ENCODE peak calls at places on chromosomes 1 and 21, in six cellular contexts. G is DND-41, I is mammary epithelial cell, Y is MM.1S, N is A673, D is neural progenitor cell. S is an unnamed sample.

GRCh38 chr1:177857285-177857684 is 112.6 kb downstream of the SEC16B start:
- DNase-seq in G (no peak), I (no peak), Y (no peak), N (no peak), D (no peak), S (no peak)

GRCh38 chr1:86757272-86757984 is 53.1 kb downstream of the SH3GLB1 start:
- DNase-seq in G (no peak), I (peak), Y (no peak), N (peak), D (no peak), S (peak)

GRCh38 chr1:64745986-64746940 is 1.4 kb downstream of the RAVER2 start:
- DNase-seq in G (no peak), I (no peak), Y (peak), N (peak), D (no peak), S (no peak)

GRCh38 chr1:27872802-27873665 is 690 bp downstream of the THEMIS2 start:
- DNase-seq in G (no peak), I (peak), Y (no peak), N (peak), D (peak), S (peak)

GRCh38 chr1:233627823-233628222 is 13.9 kb downstream of the KCNK1 start:
- DNase-seq in G (no peak), I (peak), Y (peak), N (no peak), D (no peak), S (no peak)

GRCh38 chr1:26034504-26035202 is 11.3 kb downstream of the SLC30A2 start:
- DNase-seq in G (no peak), I (peak), Y (no peak), N (no peak), D (peak), S (no peak)

GRCh38 chr1:106978477-106979322 is 77.8 kb upstream of the PRMT6 start:
- DNase-seq in G (no peak), I (peak), Y (no peak), N (peak), D (no peak), S (peak)

GRCh38 chr1:167057297-167057688 is 32.9 kb downstream of the GPA33 start:
- DNase-seq in G (peak), I (peak), Y (peak), N (peak), D (peak), S (peak)

GRCh38 chr1:115429884-115430283 is 91.8 kb upstream of the NGF start:
- DNase-seq in G (no peak), I (peak), Y (no peak), N (no peak), D (no peak), S (peak)

GRCh38 chr1:37741130-37741529 is 23.8 kb downstream of the EPHA10 start:
- DNase-seq in G (no peak), I (peak), Y (no peak), N (peak), D (no peak), S (peak)

GRCh38 chr1:202692959-202693555 is 17.2 kb downstream of the SYT2 start:
- DNase-seq in G (peak), I (peak), Y (peak), N (peak), D (peak), S (peak)

GRCh38 chr1:15454256-15454655 is 2.3 kb upstream of the CELA2A start:
- DNase-seq in G (no peak), I (peak), Y (no peak), N (no peak), D (no peak), S (peak)

GRCh38 chr21:16198546-16198945 is 468.8 kb downstream of the USP25 start:
- DNase-seq in G (no peak), I (no peak), Y (no peak), N (no peak), D (no peak), S (peak)

DNA sequence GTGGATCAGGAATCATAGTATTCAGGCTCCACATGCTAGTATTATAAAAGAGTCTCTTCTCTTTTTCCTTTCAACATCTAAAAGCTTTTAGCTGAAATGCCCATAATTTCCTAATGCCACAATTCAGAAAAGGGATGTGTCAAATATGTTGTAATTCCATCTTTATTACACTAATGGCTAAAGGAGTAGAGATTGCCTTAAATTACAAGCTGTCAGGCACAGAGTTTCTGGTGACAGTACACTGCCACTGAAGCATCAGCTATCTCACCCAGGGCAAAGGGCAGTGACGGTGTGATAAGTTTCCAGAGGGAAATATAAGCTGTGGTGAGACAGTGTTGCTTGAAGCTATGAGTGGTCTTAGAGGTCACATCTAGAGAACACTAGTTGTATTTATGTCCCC is 581.1 kb downstream of the KCNT2 start:
- DNase-seq in G (no peak), I (no peak), Y (no peak), N (no peak), D (no peak), S (no peak)
- H3K27ac ChIP-seq in G (no peak), I (no peak), Y (no peak), N (no peak), D (no peak), S (no peak)

DNA sequence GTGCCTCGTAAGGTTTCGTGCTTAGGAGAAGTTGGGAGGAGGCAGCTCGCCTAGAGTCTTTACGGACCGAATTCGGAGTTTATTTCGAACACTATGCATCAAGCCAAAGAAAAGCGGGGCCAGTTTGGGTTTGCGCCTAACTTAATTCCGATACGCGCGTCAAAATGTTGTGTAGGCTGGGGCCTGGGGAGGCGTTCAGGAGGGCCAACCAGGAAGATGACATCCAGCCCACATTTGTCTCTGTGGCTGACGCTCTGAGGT is 6.4 kb downstream of the FOXD2 start:
- DNase-seq in G (no peak), I (no peak), Y (no peak), N (no peak), D (no peak), S (no peak)
- TF ChIP-seq EZH2 in G (no peak), I (peak), Y (no peak), N (no peak), D (no peak), S (no peak)

GRCh38 chr1:91685994-91686393 is 185.3 kb downstream of the CDC7 start:
- DNase-seq in G (no peak), I (no peak), Y (no peak), N (no peak), D (no peak), S (peak)
- H3K27ac ChIP-seq in G (no peak), I (no peak), Y (no peak), N (no peak), D (no peak), S (no peak)

GRCh38 chr1:101309334-101310221 is 72.8 kb downstream of the S1PR1 start:
- DNase-seq in G (peak), I (no peak), Y (peak), N (peak), D (peak), S (peak)
- TF ChIP-seq EZH2 in G (no peak), I (peak), Y (no peak), N (no peak), D (no peak), S (no peak)

GRCh38 chr1:19458815-19459417 is 26.4 kb downstream of the CAPZB start:
- DNase-seq in G (no peak), I (no peak), Y (no peak), N (no peak), D (no peak), S (no peak)
- H3K27ac ChIP-seq in G (peak), I (no peak), Y (no peak), N (no peak), D (no peak), S (peak)

GRCh38 chr21:33025106-33025470 is 647 bp upstream of the OLIG2 start:
- DNase-seq in G (no peak), I (no peak), Y (no peak), N (no peak), D (peak), S (no peak)
- TF ChIP-seq EZH2 in G (no peak), I (peak), Y (no peak), N (no peak), D (no peak), S (no peak)

DNA sequence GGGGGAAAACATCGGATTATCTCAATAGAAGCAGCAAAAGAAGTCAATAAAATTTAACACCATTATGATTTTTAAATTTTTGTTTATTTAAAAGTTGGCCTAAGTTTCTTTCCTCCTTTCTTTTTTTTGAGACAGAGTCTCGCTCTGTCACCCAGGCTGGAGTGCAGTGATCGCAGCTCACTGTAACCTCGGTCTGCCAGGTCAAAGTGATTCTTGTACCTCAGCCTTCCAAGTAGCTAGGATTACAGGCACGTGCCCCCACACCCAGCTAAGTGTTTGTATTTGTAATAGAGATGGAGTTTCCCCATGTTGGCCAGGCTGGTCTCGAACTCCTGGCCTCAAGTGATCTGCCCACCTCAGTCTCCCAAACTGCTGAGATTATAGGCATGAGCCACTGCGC is 20.9 kb downstream of the SLC2A5 start:
- DNase-seq in G (no peak), I (no peak), Y (no peak), N (no peak), D (no peak), S (no peak)
- H3K27ac ChIP-seq in G (no peak), I (no peak), Y (no peak), N (no peak), D (no peak), S (no peak)

DNA sequence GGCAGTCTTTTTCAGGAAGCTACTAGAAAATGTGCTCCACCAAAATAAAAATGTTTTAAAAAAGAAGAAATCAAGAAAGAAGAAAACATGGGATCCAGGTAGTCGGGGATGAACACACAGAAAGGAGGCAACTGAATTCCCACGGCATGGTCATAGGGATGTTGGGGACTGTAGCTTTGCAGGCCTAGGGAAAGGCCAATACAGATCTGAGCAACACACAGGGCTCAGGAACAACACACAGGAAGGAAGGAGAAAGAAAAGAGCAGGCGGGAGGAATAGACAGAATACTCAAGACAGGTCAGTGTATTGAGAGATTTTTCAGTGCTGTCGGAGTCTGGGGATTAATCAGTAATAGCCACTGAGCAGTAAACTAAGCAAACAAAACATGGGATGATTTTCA is 142.7 kb upstream of the SYT6 start:
- DNase-seq in G (no peak), I (no peak), Y (no peak), N (no peak), D (no peak), S (no peak)
- TF ChIP-seq EZH2 in G (no peak), I (no peak), Y (no peak), N (no peak), D (no peak), S (no peak)

GRCh38 chr1:58592521-58593134 is 15.6 kb upstream of the TACSTD2 start:
- DNase-seq in G (no peak), I (peak), Y (no peak), N (peak), D (no peak), S (peak)
- H3K27ac ChIP-seq in G (no peak), I (peak), Y (no peak), N (no peak), D (no peak), S (peak)